ENCODE peak calls at places on chromosomes 12 and 14, in five cellular contexts. J is substantia nigra, H is Kasumi-1, Y is upper lobe of left lung, W is aorta. U is an unnamed sample.

GRCh38 chr12:31481415-31481814 is 109.5 kb downstream of the DENND5B start:
- DNase-seq in J (no peak), H (no peak), Y (no peak), W (no peak), U (no peak)

GRCh38 chr14:78220273-78220672 is 50.1 kb downstream of the NRXN3 start:
- DNase-seq in J (no peak), H (no peak), Y (no peak), W (no peak), U (no peak)

GRCh38 chr12:113065126-113066007 is 8.8 kb downstream of the DTX1 start:
- DNase-seq in J (no peak), H (peak), Y (peak), W (no peak), U (no peak)

GRCh38 chr14:32078030-32078793 is 1.1 kb downstream of the ARHGAP5 start:
- DNase-seq in J (peak), H (peak), Y (peak), W (no peak), U (peak)

GRCh38 chr14:56648508-56649301 is 69.1 kb downstream of the TMEM260 start:
- DNase-seq in J (no peak), H (no peak), Y (no peak), W (no peak), U (no peak)

GRCh38 chr14:93977790-93978581 is 1.6 kb upstream of the ASB2 start:
- DNase-seq in J (no peak), H (no peak), Y (no peak), W (no peak), U (no peak)

GRCh38 chr12:91620949-91621348 is 438.3 kb upstream of the DCN start:
- DNase-seq in J (no peak), H (no peak), Y (no peak), W (no peak), U (no peak)

GRCh38 chr12:82994117-82994516 is 307.4 kb downstream of the TMTC2 start:
- DNase-seq in J (no peak), H (no peak), Y (no peak), W (no peak), U (no peak)

GRCh38 chr12:43742106-43742505 is 16.5 kb downstream of the PUS7L start:
- DNase-seq in J (no peak), H (no peak), Y (no peak), W (no peak), U (no peak)

GRCh38 chr12:51118706-51119105 is 35.3 kb upstream of the CSRNP2 start:
- DNase-seq in J (no peak), H (no peak), Y (no peak), W (no peak), U (no peak)

GRCh38 chr12:56931474-56931978 is 2.7 kb downstream of the SDR9C7 start:
- DNase-seq in J (no peak), H (peak), Y (no peak), W (no peak), U (no peak)

GRCh38 chr12:113246478-113247122 is 25.3 kb downstream of the TPCN1 start:
- DNase-seq in J (no peak), H (no peak), Y (no peak), W (no peak), U (no peak)

GRCh38 chr12:82708507-82708906 is 21.8 kb downstream of the TMTC2 start:
- DNase-seq in J (peak), H (no peak), Y (no peak), W (no peak), U (peak)

GRCh38 chr14:32408018-32408417 is 78.9 kb downstream of the AKAP6 start:
- DNase-seq in J (no peak), H (no peak), Y (no peak), W (no peak), U (peak)

U was measured in left ventricle myocardium inferior.